ENCODE peak calls at places on chromosome 3, in four cellular contexts. W is A549, S is IMR-90, J is K562. G is an unnamed sample.
A peak's percentile ranks its signal among the peaks of the same experiment; 100 is the strongest.

GRCh38 chr3:126313580-126314304 is 43.5 kb downstream of the KLF15 start:
- DNase-seq in S (peak; percentile 17), W (no peak), J (no peak), G (no peak)

GRCh38 chr3:107705046-107705445 is 182.3 kb downstream of the BBX start:
- DNase-seq in W (no peak), S (no peak), J (no peak), G (no peak)

GRCh38 chr3:46719735-46720271 is 2.1 kb upstream of the PRSS50 start:
- DNase-seq in S (no peak), J (no peak), W (no peak), G (no peak)

GRCh38 chr3:39202094-39202493 is 9.7 kb upstream of the XIRP1 start:
- DNase-seq in W (no peak), S (no peak), J (peak; percentile 65), G (no peak)

GRCh38 chr3:186772281-186772885 is 11.0 kb upstream of the EIF4A2 start:
- DNase-seq in J (no peak), W (no peak), S (no peak), G (no peak)

GRCh38 chr3:112653209-112653871 is 12.4 kb upstream of the CCDC80 start:
- DNase-seq in S (peak; percentile 98), W (peak; percentile 92), J (no peak), G (no peak)

GRCh38 chr3:12229144-12229871 is 59.6 kb upstream of the PPARG start:
- DNase-seq in J (no peak), W (no peak), S (no peak), G (no peak)

GRCh38 chr3:135487261-135487660 is 478.3 kb upstream of the PPP2R3A start:
- DNase-seq in W (no peak), S (no peak), J (no peak), G (no peak)

GRCh38 chr3:76949462-76949861 is 90.4 kb upstream of the ROBO2 start:
- DNase-seq in S (no peak), J (no peak), W (no peak), G (peak; percentile 11)

GRCh38 chr3:10758304-10759037 is 57.6 kb upstream of the SLC6A11 start:
- DNase-seq in J (peak; percentile 76), S (peak; percentile 66), W (peak; percentile 87), G (peak; percentile 60)

GRCh38 chr3:49017978-49018706 is at the start of gene DALRD3:
- DNase-seq in J (peak; percentile 89), S (peak; percentile 51), W (peak; percentile 33), G (peak; percentile 72)

GRCh38 chr3:50978991-50979667 is 304.4 kb downstream of the DOCK3 start:
- DNase-seq in J (peak; percentile 24), W (no peak), S (no peak), G (no peak)

GRCh38 chr3:61565569-61565968 is 4.2 kb downstream of the PTPRG start:
- DNase-seq in J (no peak), W (no peak), S (peak; percentile 28), G (no peak)

GRCh38 chr3:54830658-54831057 is 97.2 kb downstream of the LRTM1 start:
- DNase-seq in W (peak; percentile 10), S (peak; percentile 36), J (peak; percentile 49), G (peak; percentile 20)

GRCh38 chr3:171393032-171393744 is 67.0 kb downstream of the TNIK start:
- DNase-seq in J (no peak), S (peak; percentile 58), W (no peak), G (peak; percentile 39)

DNA sequence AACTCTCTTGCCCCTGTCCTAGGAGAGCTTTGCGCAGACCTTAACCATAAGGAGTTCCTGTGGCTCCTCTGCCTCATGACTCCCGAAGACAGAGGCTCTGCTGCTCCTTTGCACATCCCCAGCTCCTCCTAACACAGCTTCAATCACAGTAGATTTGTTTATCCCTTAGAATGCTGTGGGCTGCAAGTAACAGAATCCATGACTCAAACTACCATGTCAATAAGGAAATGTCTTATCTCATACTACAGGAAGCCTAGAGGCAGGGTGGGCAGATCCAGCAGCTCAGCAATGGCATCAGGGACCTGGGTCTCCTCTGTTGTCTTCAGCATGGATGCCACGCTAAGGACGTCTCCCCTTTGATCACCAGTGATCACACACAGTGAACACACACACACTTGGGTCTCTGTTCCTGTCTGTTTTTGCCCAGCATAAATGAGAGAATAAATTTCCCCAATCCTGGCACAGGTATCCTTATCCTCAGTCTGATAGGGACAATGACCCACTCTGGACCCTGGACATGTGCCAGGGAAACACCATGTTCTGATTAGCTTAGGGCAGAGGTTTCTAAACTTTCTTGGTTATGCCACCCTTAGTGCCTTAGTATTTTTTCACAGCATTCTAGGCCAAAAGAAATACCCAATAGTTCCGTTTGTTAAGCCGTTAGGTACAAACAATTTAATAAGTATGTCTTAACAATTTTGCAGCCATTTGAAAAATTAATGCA is 46.1 kb upstream of the MRPS22 start:
- DNase-seq in W (no peak), S (peak; percentile 46), J (no peak), G (no peak)
- TF ChIP-seq MAZ in W (no peak), S (no peak), J (no peak), G (no peak)

DNA sequence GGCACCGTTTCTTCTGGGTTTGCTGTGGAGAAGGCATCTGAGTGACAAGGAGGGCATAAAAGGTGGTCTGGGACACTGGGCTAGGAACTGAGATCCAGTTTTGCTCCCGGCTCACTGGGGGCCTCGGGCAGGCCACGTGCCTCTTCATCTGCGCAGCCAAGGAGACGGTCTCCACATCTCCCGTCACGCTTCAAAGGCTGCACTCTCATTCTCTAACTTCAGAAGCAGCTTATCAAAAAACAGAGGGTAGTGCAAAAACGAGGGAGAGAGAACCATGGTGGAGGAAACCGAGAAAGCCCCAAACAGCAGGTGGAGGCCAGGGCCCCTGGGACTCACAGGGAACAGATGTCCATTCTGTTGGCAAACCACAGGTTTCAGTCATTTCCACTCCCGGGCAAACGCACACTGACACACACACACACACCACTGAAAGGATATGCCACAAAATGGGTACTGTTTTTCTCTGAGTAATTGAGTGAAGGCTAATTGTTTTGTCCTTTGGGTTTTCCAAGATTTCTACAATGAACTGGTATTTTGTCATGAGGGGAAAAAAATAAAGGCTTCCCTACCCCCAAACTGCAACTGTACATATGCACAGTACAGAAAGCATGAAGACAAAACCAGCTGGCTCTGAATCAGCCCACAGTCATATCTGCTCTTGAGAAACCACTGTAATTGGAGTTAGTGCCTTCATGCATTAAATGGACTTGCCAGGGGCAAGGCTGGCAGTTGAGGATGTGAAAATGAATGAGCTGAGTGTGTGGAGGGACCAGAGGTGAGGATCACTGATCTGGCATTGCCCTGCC is 71.9 kb downstream of the MGLL start:
- DNase-seq in S (peak; percentile 94), W (no peak), J (no peak), G (no peak)
- H3K4me2 ChIP-seq in S (peak overlapping the region; percentile 13), W (peak overlapping the region; percentile 88), J (no peak overlapping the region), G (no peak overlapping the region)

DNA sequence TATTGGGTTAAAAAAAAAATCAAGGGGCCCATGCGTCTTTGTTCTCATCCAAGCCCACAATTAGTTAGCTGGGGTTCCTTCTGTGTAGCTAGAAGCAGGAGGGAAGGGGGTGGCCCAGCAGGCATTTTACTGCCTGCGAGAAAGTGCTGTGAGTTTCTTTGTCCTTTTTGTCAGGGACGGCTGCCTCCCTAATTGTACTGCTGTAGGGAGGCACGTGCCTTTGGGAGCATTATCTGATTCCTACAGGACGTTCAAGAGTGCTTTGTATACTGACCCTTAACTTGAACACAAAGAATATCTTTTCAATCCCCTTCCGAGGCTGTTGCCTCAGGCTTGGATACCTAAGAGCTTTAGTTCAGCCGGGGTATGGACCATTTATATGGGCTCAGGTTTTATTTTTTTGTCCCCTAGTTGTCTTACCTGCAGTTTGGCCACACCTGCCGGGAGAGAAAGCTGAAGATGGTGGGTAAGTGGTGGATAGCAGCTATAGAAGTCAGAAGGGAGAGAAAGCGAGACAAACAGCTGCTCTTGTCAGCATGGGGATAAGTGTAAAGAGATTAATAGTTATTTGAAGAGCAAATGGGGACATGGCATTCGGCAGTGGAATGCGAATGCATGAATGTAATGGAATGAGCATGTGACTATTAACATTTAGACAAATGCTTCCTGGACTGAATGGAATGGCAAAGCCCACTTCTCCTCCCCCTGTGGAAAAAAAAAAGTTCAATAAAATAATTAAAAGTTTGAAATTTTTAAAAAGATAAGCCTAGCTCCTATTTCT is 175.2 kb downstream of the TP63 start:
- DNase-seq in J (no peak), S (peak; percentile 6), W (no peak), G (no peak)
- TF ChIP-seq MAZ in J (no peak), S (no peak), W (no peak), G (no peak)

GRCh38 chr3:146404451-146404850 is 64.9 kb downstream of the PLSCR2 start:
- DNase-seq in W (no peak), S (peak; percentile 38), J (no peak), G (no peak)
- H3K4me2 ChIP-seq in W (no peak overlapping the region), S (no peak overlapping the region), J (no peak overlapping the region), G (no peak overlapping the region)